ENCODE peak calls at places on chromosomes 7 and 10, in four cellular contexts. J, I, Z and K are unnamed samples.

GRCh38 chr7:32415519-32415918 is 74.7 kb downstream of the LSM5 start:
- DNase-seq in J (no peak), I (no peak), Z (no peak), K (peak; percentile 55)

GRCh38 chr7:148962823-148963582 is 65.3 kb downstream of the PDIA4 start:
- DNase-seq in J (peak; percentile 83), I (peak; percentile 22), Z (peak; percentile 78), K (peak; percentile 61)

GRCh38 chr10:46551701-46552525 is 4.5 kb downstream of the GPRIN2 start:
- DNase-seq in J (no peak), I (no peak), Z (no peak), K (no peak)

GRCh38 chr7:148856035-148856881 is 27.8 kb downstream of the EZH2 start:
- DNase-seq in J (peak; percentile 51), I (no peak), Z (peak; percentile 27), K (peak; percentile 44)

GRCh38 chr7:113796557-113796956 is 122.3 kb downstream of the PPP1R3A start:
- DNase-seq in J (peak; percentile 86), I (peak; percentile 91), Z (no peak), K (no peak)

GRCh38 chr7:50197547-50197946 is 104.5 kb upstream of the ZPBP start:
- DNase-seq in J (no peak), I (no peak), Z (peak; percentile 82), K (no peak)

GRCh38 chr10:119677126-119677525 is 25.9 kb downstream of the BAG3 start:
- DNase-seq in J (no peak), I (no peak), Z (no peak), K (no peak)

GRCh38 chr10:78116451-78116850 is 82.8 kb downstream of the RPS24 start:
- DNase-seq in J (no peak), I (no peak), Z (no peak), K (no peak)

GRCh38 chr7:42156957-42157721 is 79.9 kb downstream of the GLI3 start:
- DNase-seq in J (no peak), I (no peak), Z (no peak), K (no peak)

GRCh38 chr7:116522247-116522646 is 2.6 kb upstream of the CAV1 start:
- DNase-seq in J (peak; percentile 71), I (peak; percentile 96), Z (no peak), K (no peak)

GRCh38 chr10:69045441-69046300 is 42.2 kb upstream of the SRGN start:
- DNase-seq in J (peak; percentile 67), I (peak; percentile 50), Z (no peak), K (no peak)

GRCh38 chr10:11605807-11606408 is 5.5 kb downstream of the USP6NL start:
- DNase-seq in J (no peak), I (no peak), Z (no peak), K (no peak)

GRCh38 chr10:79344502-79345195 is 2.6 kb upstream of the PPIF start:
- DNase-seq in J (no peak), I (no peak), Z (no peak), K (no peak)

GRCh38 chr10:114042895-114043531 is 653 bp upstream of the ADRB1 start:
- DNase-seq in J (peak; percentile 46), I (peak; percentile 32), Z (peak; percentile 39), K (peak; percentile 67)

GRCh38 chr10:91206427-91206826 is 14.0 kb upstream of the PCGF5 start:
- DNase-seq in J (no peak), I (no peak), Z (no peak), K (no peak)

GRCh38 chr7:18212788-18213187 is 185.1 kb upstream of the PRPS1L1 start:
- DNase-seq in J (peak; percentile 82), I (peak; percentile 44), Z (peak; percentile 21), K (no peak)

DNA sequence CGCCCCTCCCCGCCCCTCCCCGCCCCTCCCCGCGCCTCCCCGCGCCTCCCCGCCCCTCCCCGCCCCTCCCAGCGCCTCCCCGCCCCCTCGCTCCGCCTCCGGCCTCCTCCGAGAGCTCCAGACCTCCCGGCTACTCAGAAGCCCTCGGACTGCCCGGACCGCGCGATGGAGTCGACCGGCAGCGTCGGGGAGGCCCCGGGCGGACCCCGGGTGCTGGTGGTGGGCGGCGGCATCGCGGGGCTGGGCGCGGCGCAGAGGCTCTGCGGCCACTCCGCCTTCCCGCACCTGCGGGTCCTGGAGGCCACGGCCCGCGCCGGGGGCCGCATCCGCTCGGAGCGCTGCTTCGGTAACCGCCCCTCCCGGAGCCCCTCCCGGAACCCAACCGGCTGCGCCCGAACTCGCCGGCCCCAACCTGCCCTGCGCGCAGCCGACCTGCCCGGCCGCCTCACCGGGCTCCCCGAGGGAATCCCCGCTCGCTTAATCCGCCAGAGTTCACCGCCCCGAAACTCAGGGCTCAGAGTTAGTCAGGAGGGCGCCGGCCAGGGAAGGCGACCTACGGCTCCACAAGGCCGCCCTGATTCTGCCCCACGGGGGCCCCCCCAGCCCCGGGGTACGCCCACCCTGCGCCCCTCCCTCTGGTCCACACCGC is at the start of gene PAOX:
- DNase-seq in J (peak; percentile 64), I (peak; percentile 12), Z (peak; percentile 87), K (peak; percentile 89)
- TF ChIP-seq EZH2 in J (no peak), I (no peak), Z (no peak), K (no peak)

GRCh38 chr7:139071683-139072082 is 35.8 kb upstream of the ZC3HAV1L start:
- DNase-seq in J (no peak), I (no peak), Z (no peak), K (no peak)
- H4K20me1 ChIP-seq in J (no peaks in the 10 kb centered on the region), I (no peaks in the 10 kb centered on the region), Z (no peaks in the 10 kb centered on the region), K (no peaks in the 10 kb centered on the region)

GRCh38 chr7:23474829-23475578 is 4.7 kb upstream of the IGF2BP3 start:
- DNase-seq in J (no peak), I (no peak), Z (no peak), K (no peak)

GRCh38 chr7:23477170-23477525 is 6.9 kb upstream of the IGF2BP3 start:
- DNase-seq in J (no peak), I (no peak), Z (no peak), K (no peak)

GRCh38 chr7:23476286-23477169 is 6.2 kb upstream of the IGF2BP3 start:
- DNase-seq in J (no peak), I (no peak), Z (no peak), K (no peak)

GRCh38 chr7:23474098-23474828 is 4.0 kb upstream of the IGF2BP3 start:
- DNase-seq in J (peak; percentile 97), I (peak; percentile 87), Z (peak; percentile 98), K (peak; percentile 99)

DNA sequence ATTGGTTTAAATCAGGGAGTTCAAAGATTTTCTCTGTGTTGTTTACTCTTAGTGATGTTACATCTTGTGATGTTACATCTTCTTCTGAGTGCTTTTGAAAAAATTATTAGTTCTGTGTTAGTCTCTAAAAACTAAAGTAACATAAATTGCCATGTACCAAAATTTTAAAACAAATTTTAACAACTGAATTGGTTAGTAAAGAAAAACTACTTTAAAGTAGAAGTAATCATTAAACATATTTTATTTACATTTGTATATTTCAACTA is 5.2 kb upstream of the IGF2BP3 start:
- DNase-seq in J (no peak), I (no peak), Z (no peak), K (no peak)
- TF ChIP-seq EZH2 in J (no peak), I (no peak), Z (no peak), K (no peak)

DNA sequence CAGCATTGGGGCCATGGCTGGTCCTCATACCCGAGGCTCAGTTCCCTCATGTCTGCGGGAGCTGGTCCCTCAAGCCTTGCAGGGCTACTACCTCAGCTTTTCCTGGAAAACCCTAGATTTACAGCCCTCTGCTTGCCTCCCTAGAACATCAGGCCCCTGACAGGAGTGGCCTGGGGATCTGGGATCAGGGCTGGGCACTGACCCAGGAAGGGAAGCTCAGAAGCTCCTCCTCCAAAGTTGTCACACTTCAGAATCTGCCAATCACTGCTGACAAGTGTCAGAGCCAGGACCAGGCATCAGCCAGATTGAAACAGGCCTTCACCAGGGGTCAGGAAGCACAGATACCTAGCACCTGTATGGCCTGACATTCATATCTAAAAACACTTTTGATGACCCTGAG is 115.2 kb downstream of the GRID1 start:
- DNase-seq in J (no peak), I (no peak), Z (no peak), K (no peak)
- H4K20me1 ChIP-seq in J (no peaks in the 10 kb centered on the region), I (no peaks in the 10 kb centered on the region), Z (no peaks in the 10 kb centered on the region), K (no peaks in the 10 kb centered on the region)

GRCh38 chr7:25862993-25863726 is 288.8 kb upstream of the NFE2L3 start:
- DNase-seq in J (no peak), I (no peak), Z (no peak), K (no peak)
- TF ChIP-seq EZH2 in J (no peak), I (no peak), Z (no peak), K (peak; percentile 52)

DNA sequence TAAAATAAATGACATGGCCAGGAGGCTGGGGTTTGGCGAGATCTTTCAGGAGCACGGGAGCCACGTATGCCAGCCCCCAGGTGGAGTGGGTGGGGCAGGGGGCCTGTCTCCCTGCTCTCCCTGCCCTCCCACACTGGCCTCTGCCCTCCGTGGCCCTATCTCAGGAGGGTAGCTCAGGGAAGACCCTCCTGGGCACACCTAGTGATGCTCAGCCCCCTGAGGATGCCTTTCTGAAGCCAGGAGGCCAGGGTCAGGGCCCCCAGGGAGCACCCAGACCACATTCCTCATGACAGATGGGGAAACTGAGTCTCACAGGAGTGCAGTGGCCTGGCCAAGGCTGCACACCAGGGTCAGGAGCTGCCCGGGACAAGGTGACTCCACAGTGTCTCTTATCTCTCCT is 223.4 kb downstream of the ELFN1 start:
- DNase-seq in J (no peak), I (no peak), Z (no peak), K (no peak)
- H4K20me1 ChIP-seq in J (no peaks in the 10 kb centered on the region), I (peaks cover 4% of the 10 kb centered on the region), Z (no peaks in the 10 kb centered on the region), K (no peaks in the 10 kb centered on the region)